ENCODE peak calls at places on chromosomes 16 and 17, in four cellular contexts. Z is DND-41, U is MM.1S, K is PC-9. H is an unnamed sample.

GRCh38 chr17:27762527-27763305 is 37.6 kb downstream of the NOS2 start:
- DNase-seq in K (no peak), U (peak), Z (peak), H (peak)

GRCh38 chr17:82942166-82943130 is 102.6 kb upstream of the ZNF750 start:
- DNase-seq in Z (no peak), U (no peak), K (no peak), H (no peak)

GRCh38 chr17:40086150-40087044 is 14.0 kb downstream of the NR1D1 start:
- DNase-seq in K (no peak), Z (peak), U (peak), H (peak)

GRCh38 chr16:85061566-85061965 is 34.0 kb downstream of the KIAA0513 start:
- DNase-seq in K (no peak), Z (no peak), U (no peak), H (no peak)

GRCh38 chr16:12067714-12068401 is 91.3 kb downstream of the SNX29 start:
- DNase-seq in Z (peak), U (peak), K (peak), H (peak)

GRCh38 chr17:302300-302698 is 50.3 kb downstream of the RPH3AL start:
- DNase-seq in K (no peak), U (no peak), Z (no peak), H (no peak)

GRCh38 chr16:67975321-67976105 is 4.8 kb downstream of the DPEP3 start:
- DNase-seq in Z (no peak), U (peak), K (no peak), H (no peak)

GRCh38 chr17:57293077-57293476 is 36.8 kb downstream of the MSI2 start:
- DNase-seq in K (peak), Z (no peak), U (no peak), H (no peak)

GRCh38 chr17:50534222-50534978 is 1.9 kb downstream of the EPN3 start:
- DNase-seq in K (peak), Z (no peak), U (no peak), H (no peak)

GRCh38 chr17:74431568-74432483 is at the start of gene GPRC5C:
- DNase-seq in Z (no peak), K (peak), U (no peak), H (no peak)

GRCh38 chr17:41760878-41761277 is 25.6 kb downstream of the JUP start:
- DNase-seq in Z (no peak), K (no peak), U (no peak), H (no peak)

GRCh38 chr17:13197586-13197985 is 179.8 kb upstream of the ELAC2 start:
- DNase-seq in K (no peak), Z (no peak), U (no peak), H (no peak)

GRCh38 chr16:1831537-1832075 is 4.6 kb downstream of the FAHD1 start:
- DNase-seq in Z (no peak), U (no peak), K (no peak), H (no peak)

GRCh38 chr17:44363613-44364159 is at the start of gene FAM171A2:
- DNase-seq in K (peak), Z (peak), U (peak), H (peak)

GRCh38 chr16:30585400-30586191 is at the start of gene ZNF785:
- DNase-seq in Z (peak), U (peak), K (peak), H (peak)

GRCh38 chr16:67407788-67408452 is 8.4 kb downstream of the ZDHHC1 start:
- DNase-seq in Z (no peak), U (no peak), K (no peak), H (no peak)

GRCh38 chr17:40535924-40536717 is 29.2 kb downstream of the CCR7 start:
- DNase-seq in U (no peak), K (no peak), Z (no peak), H (no peak)

GRCh38 chr17:40095944-40096791 is 4.2 kb downstream of the NR1D1 start:
- DNase-seq in U (peak), K (no peak), Z (peak), H (no peak)

GRCh38 chr16:77499373-77500285 is 64.8 kb upstream of the ADAMTS18 start:
- DNase-seq in K (no peak), U (no peak), Z (no peak), H (no peak)

GRCh38 chr17:5422505-5422904 is 2.5 kb downstream of the RPAIN start:
- DNase-seq in U (no peak), K (no peak), Z (no peak), H (no peak)

GRCh38 chr17:62665599-62665998 is 38.1 kb downstream of the MRC2 start:
- DNase-seq in K (no peak), U (no peak), Z (no peak), H (no peak)

GRCh38 chr17:45371414-45372324 is 54.8 kb upstream of the MAP3K14 start:
- DNase-seq in U (no peak), Z (no peak), K (peak), H (no peak)

GRCh38 chr17:77778636-77779524 is 179.6 kb upstream of the TNRC6C start:
- DNase-seq in U (no peak), K (no peak), Z (no peak), H (no peak)

GRCh38 chr17:29855686-29856085 is 74.3 kb downstream of the SSH2 start:
- DNase-seq in U (no peak), K (no peak), Z (no peak), H (no peak)

GRCh38 chr16:6892961-6893360 is 439.7 kb upstream of the RBFOX1 start:
- DNase-seq in Z (no peak), K (no peak), U (no peak), H (no peak)

GRCh38 chr17:2057714-2058520 is 3.0 kb downstream of the HIC1 start:
- DNase-seq in Z (no peak), K (no peak), U (no peak), H (no peak)

GRCh38 chr17:82449136-82449882 is 1.2 kb downstream of the CYBC1 start:
- DNase-seq in Z (peak), K (no peak), U (peak), H (peak)

GRCh38 chr17:16287563-16288027 is 65.7 kb downstream of the CENPV start:
- DNase-seq in K (peak), Z (no peak), U (no peak), H (peak)

GRCh38 chr17:57874058-57874419 is 24.2 kb upstream of the MRPS23 start:
- DNase-seq in U (no peak), Z (no peak), K (no peak), H (no peak)

GRCh38 chr17:47843391-47843730 is 2.3 kb upstream of the SCRN2 start:
- DNase-seq in K (peak), Z (no peak), U (no peak), H (no peak)
- H3K4me2 ChIP-seq in K (peak), Z (no peak), U (no peak), H (no peak)

GRCh38 chr17:8465381-8466158 is 29.9 kb downstream of the NDEL1 start:
- DNase-seq in U (no peak), Z (no peak), K (no peak), H (no peak)
- H3K4me2 ChIP-seq in U (no peak), Z (no peak), K (no peak), H (no peak)

GRCh38 chr16:14510581-14510938 is 119.5 kb downstream of the PARN start:
- DNase-seq in K (no peak), Z (no peak), U (no peak), H (no peak)

GRCh38 chr16:14510939-14511797 is 118.9 kb downstream of the PARN start:
- DNase-seq in U (no peak), Z (no peak), K (no peak), H (no peak)

GRCh38 chr16:14509675-14510132 is 120.4 kb downstream of the PARN start:
- DNase-seq in Z (no peak), K (no peak), U (no peak), H (no peak)

GRCh38 chr16:14511798-14512131 is 118.3 kb downstream of the PARN start:
- DNase-seq in K (no peak), Z (no peak), U (no peak), H (no peak)

DNA sequence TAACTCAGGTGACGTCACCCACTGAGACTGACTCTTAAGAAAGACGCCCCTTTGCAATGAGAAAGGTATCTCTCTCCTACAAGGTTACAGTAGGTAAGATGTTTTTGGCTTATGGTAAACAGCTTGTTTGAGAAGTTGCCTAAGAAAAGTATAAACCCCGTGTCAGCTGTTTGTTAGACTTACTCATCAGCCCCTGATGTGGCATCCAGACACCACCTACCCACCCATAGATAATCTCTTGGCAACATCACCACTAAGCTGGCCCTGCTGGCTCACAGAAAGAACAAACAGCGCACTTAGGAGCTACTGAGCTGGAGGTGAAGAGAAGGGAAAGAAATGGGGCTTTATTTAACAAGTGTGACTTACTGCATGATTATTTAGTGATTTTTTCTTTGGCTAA is 121.0 kb downstream of the PARN start:
- DNase-seq in Z (no peak), K (peak), U (no peak), H (no peak)
- H3K4me2 ChIP-seq in Z (no peak), K (peak), U (no peak), H (no peak)

DNA sequence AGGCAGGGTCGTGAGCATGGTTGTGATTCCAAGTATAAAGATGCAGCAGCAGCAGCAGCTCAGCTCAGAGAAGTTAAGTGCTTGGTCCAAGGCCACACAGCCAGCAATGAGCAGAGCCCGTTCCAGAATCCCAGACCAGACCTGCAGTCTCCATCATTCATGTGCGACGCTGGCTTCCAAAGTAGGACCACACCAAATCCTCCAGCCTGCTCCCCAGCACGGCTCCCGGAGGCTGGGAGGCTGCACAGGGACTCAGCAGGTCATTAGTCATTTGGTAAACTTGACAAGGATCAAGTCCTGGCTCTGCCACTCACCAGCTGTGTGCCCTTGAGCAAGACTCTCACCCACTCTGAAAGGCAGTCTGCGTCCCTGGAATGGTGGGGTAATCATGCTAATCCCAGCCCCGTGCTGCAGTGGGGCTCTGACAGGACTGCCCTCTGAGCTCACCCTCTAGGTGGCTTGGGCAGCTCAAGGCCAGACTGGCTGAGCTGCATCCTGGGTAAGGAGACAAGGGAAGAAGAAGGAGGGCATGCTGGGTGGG is 95.1 kb upstream of the TMEM132E start:
- DNase-seq in Z (no peak), U (no peak), K (no peak), H (no peak)
- H3K4me2 ChIP-seq in Z (no peak), U (no peak), K (no peak), H (no peak)

H was measured in Karpas-422.